ENCODE peak calls at places on chromosome 17, in four cellular contexts. E, N, V and R are unnamed samples.

GRCh38 chr17:73072254-73072962 is 20.1 kb downstream of the SLC39A11 start:
- DNase-seq in E (no peak), N (no peak), V (no peak), R (no peak)

GRCh38 chr17:59001158-59001814 is 105.4 kb downstream of the TRIM37 start:
- DNase-seq in E (peak; percentile 80), N (no peak), V (peak; percentile 21), R (no peak)

GRCh38 chr17:57293077-57293476 is 36.8 kb downstream of the MSI2 start:
- DNase-seq in E (no peak), N (no peak), V (no peak), R (no peak)

GRCh38 chr17:14398766-14399165 is 97.9 kb downstream of the HS3ST3B1 start:
- DNase-seq in E (no peak), N (no peak), V (no peak), R (no peak)

GRCh38 chr17:39753514-39754160 is 15.9 kb downstream of the GRB7 start:
- DNase-seq in E (no peak), N (peak; percentile 85), V (peak; percentile 31), R (no peak)

GRCh38 chr17:65431116-65431515 is 130.3 kb downstream of the AXIN2 start:
- DNase-seq in E (no peak), N (no peak), V (no peak), R (no peak)

GRCh38 chr17:72460711-72461110 is 339.9 kb downstream of the SOX9 start:
- DNase-seq in E (no peak), N (no peak), V (no peak), R (no peak)

GRCh38 chr17:32689348-32689747 is 187.6 kb downstream of the MYO1D start:
- DNase-seq in E (no peak), N (no peak), V (no peak), R (no peak)

GRCh38 chr17:49588312-49588711 is 12.6 kb downstream of the NXPH3 start:
- DNase-seq in E (no peak), N (no peak), V (no peak), R (no peak)

GRCh38 chr17:38453951-38454421 is 25.7 kb downstream of the ARHGAP23 start:
- DNase-seq in E (no peak), N (no peak), V (peak; percentile 50), R (no peak)

GRCh38 chr17:47220531-47220999 is 11.4 kb downstream of the MYL4 start:
- DNase-seq in E (peak; percentile 64), N (no peak), V (no peak), R (no peak)

GRCh38 chr17:79749958-79750357 is 19.2 kb downstream of the ENPP7 start:
- DNase-seq in E (no peak), N (no peak), V (no peak), R (no peak)

GRCh38 chr17:2412561-2413021 is 11.7 kb upstream of the MNT start:
- DNase-seq in E (no peak), N (no peak), V (no peak), R (no peak)

GRCh38 chr17:82959990-82960418 is 119.4 kb upstream of the METRNL start:
- DNase-seq in E (no peak), N (no peak), V (peak; percentile 16), R (no peak)

GRCh38 chr17:79748296-79749099 is 17.8 kb downstream of the ENPP7 start:
- DNase-seq in E (no peak), N (peak; percentile 30), V (no peak), R (no peak)

GRCh38 chr17:67619555-67619954 is 98.2 kb upstream of the NOL11 start:
- DNase-seq in E (no peak), N (no peak), V (no peak), R (no peak)

GRCh38 chr17:1001640-1002411 is 4.9 kb downstream of the TIMM22 start:
- DNase-seq in E (no peak), N (peak; percentile 71), V (no peak), R (no peak)

GRCh38 chr17:1003633-1003971 is 6.7 kb downstream of the TIMM22 start:
- DNase-seq in E (no peak), N (no peak), V (no peak), R (no peak)

GRCh38 chr17:1003972-1004768 is 7.2 kb downstream of the TIMM22 start:
- DNase-seq in E (no peak), N (no peak), V (peak; percentile 49), R (no peak)

GRCh38 chr17:1002412-1002753 is 5.5 kb downstream of the TIMM22 start:
- DNase-seq in E (no peak), N (no peak), V (peak; percentile 11), R (no peak)

DNA sequence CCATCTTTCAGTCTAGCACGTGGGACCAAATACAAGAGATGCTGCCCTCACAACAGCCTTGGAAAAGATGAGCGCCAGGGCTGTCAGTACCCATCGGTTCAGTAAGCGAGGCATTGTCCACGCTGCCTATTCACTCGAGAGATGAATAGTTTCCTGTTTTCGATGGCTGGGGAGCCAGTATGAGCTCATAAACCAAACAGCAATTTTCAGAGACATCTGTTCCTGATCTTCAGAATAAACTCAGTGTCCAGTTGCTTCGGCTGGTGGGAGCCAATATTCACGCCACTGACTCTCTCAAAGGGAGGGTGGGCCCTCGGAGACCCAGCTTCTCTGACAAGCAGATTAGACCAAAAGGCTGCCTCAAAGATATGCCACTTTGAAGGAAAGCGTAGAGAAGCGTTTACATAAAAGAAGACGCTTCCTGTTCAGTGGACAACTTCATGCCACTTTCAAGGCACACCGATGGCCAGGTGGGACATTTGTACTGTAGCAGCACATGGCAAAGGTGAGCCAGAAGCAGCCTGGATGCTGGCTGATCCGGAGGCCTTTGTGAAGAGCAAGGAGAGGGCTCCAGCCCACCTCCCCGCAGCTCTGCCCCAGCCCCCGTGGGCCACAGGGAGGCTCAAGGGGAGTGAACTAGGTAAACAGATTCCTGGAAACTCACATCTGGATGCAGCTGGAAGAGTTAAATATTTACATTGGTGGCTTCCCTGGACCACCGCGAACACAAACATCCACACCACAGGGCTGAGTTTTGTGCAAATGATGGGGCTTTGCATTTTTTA is 6.0 kb downstream of the TIMM22 start:
- DNase-seq in E (no peak), N (no peak), V (no peak), R (no peak)
- H3K36me3 ChIP-seq in E (peaks cover 27% of the 10 kb centered on the region), N (peaks cover 85% of the 10 kb centered on the region), V (no peaks in the 10 kb centered on the region), R (no peaks in the 10 kb centered on the region)

GRCh38 chr17:78120971-78121800 is 7.4 kb downstream of the TMC6 start:
- DNase-seq in E (peak; percentile 81), N (no peak), V (no peak), R (no peak)
- H3K36me3 ChIP-seq in E (peaks cover 68% of the 10 kb centered on the region), N (peaks cover 50% of the 10 kb centered on the region), V (no peaks in the 10 kb centered on the region), R (no peaks in the 10 kb centered on the region)

GRCh38 chr17:28745052-28745776 is 1.4 kb downstream of the TRAF4 start:
- DNase-seq in E (no peak), N (no peak), V (peak; percentile 65), R (no peak)

GRCh38 chr17:28747046-28747691 is 3.4 kb downstream of the TRAF4 start:
- DNase-seq in E (no peak), N (no peak), V (peak; percentile 28), R (no peak)

GRCh38 chr17:28747801-28748750 is 4.3 kb downstream of the TRAF4 start:
- DNase-seq in E (no peak), N (no peak), V (peak; percentile 20), R (no peak)

GRCh38 chr17:28745777-28746473 is 2.1 kb downstream of the TRAF4 start:
- DNase-seq in E (no peak), N (no peak), V (peak; percentile 29), R (no peak)

DNA sequence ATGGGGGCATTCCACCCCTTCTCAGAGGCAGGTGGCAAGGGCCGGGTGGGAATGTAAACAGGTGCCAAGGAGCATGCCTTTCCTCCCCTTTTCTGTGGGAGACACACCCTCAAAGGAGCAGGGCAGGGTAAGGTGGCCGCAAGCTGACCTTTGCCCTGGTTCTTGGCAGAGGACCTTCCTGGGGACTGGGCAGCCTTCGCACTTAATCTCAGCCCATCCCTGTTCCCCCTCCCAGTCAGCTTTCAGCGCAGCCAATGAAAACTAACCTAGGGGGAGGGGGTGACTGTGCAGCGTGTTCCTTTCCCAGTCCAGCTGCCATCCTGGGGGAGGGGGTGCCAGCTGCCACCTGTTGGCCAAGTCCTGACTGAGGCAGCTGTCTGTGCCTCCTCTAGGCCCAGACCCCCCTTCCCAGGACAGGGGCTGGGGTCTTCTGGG is 2.8 kb downstream of the TRAF4 start:
- DNase-seq in E (no peak), N (no peak), V (no peak), R (no peak)
- H3K36me3 ChIP-seq in E (no peaks in the 10 kb centered on the region), N (peaks cover 15% of the 10 kb centered on the region), V (no peaks in the 10 kb centered on the region), R (no peaks in the 10 kb centered on the region)

GRCh38 chr17:81865358-81865732 is 5.0 kb upstream of the P4HB start:
- DNase-seq in E (no peak), N (no peak), V (no peak), R (no peak)

GRCh38 chr17:81865733-81866439 is 5.3 kb downstream of the ARHGDIA start:
- DNase-seq in E (no peak), N (no peak), V (no peak), R (no peak)

GRCh38 chr17:81863123-81863675 is 2.9 kb upstream of the P4HB start:
- DNase-seq in E (no peak), N (no peak), V (no peak), R (no peak)

GRCh38 chr17:81866440-81867122 is 4.6 kb downstream of the ARHGDIA start:
- DNase-seq in E (no peak), N (no peak), V (no peak), R (no peak)

DNA sequence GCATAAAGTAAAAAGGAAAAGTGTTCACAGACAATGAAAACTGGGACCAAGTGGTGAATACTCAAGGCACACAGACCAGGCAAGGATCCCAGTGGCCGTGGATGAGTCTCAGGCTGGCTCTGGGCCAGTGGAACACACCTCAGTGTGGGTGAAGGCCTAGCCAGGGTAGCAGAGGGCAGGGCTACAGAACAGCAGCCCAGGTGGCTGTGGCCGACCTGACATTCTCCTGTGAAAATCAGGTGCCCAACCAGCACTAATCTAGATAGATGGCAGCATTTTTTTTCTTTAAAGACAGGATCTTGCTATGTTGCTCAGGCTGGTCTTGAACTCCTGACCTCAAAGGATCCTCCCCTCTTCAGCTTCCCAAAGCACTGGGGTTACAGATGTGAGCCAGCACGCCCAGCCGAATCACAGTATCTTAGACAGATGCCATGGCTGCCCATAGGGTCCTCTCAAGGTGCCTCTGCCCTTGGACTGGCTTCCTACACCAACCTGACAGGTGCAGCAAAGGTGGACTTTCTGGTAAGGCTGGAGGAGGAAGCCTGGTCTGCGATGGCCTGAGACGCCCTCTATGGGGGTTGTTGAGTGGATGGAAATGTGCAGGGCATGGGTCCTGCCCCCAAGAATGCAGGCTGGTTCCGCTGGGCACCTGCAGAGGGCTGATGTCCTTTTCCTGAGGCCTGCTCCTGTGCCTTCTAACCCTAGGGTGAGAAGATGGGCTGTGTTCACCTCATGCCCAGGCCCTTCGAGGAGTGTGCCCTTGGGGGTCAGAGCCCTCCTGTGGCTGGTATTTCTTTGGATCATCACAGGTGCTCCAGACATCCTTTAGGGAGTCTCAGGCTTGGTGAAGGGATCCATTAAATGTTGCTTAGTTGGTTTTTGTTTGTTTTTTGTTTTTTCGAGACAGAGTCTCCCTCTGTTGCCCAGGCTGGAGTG is 3.8 kb upstream of the P4HB start:
- DNase-seq in E (no peak), N (no peak), V (no peak), R (no peak)
- H3K36me3 ChIP-seq in E (peaks cover 16% of the 10 kb centered on the region), N (peaks cover 37% of the 10 kb centered on the region), V (no peaks in the 10 kb centered on the region), R (peaks cover 2% of the 10 kb centered on the region)

DNA sequence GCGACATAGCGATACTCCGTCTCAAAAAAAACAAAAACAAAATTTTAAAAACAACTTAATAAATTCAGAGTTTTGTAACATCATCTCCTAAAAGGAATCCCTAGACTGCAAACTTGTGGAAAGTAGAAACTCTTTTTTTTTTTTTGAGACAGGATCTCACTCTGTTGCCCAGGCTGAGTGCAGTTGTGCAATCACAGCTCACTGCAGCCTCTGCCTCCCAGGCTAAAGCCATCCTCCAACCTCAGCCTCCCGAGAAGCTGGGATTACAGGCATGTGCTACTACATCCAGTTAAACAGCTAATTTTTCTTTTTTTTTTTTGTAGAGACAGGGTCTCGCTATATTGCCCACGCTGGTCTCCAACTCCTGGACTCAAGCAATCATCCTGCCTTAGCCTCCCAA is 19.7 kb downstream of the EZH1 start:
- DNase-seq in E (no peak), N (no peak), V (no peak), R (no peak)
- H3K36me3 ChIP-seq in E (peaks cover 40% of the 10 kb centered on the region), N (peaks cover 99% of the 10 kb centered on the region), V (peaks cover 2% of the 10 kb centered on the region), R (peaks cover 92% of the 10 kb centered on the region)